ENCODE peak calls at places on chromosomes 13 and 19, in eight cellular contexts. E, B, D, R, V, X, I and Y are unnamed samples.

GRCh38 chr19:8655340-8655709 is 24.9 kb downstream of the NFILZ start:
- DNase-seq in R (no peak), D (no peak), I (no peak), X (no peak), B (no peak), V (no peak), E (no peak), Y (no peak)

GRCh38 chr19:17865364-17866311 is 5.9 kb downstream of the RPL18A start:
- DNase-seq in V (peak), E (peak), X (no peak), I (no peak), B (no peak), R (no peak), D (no peak), Y (no peak)

GRCh38 chr13:70043685-70044084 is 63.9 kb upstream of the ATXN8OS start:
- DNase-seq in X (no peak), E (no peak), I (no peak), B (no peak), D (no peak), R (no peak), V (no peak), Y (no peak)

GRCh38 chr19:17304386-17305047 is 1.2 kb upstream of the MRPL34 start:
- DNase-seq in I (no peak), B (no peak), E (no peak), D (no peak), R (no peak), X (no peak), V (no peak), Y (no peak)

GRCh38 chr13:25249001-25249543 is 38.2 kb downstream of the MTMR6 start:
- DNase-seq in R (peak), E (no peak), I (peak), B (peak), D (peak), V (no peak), X (no peak), Y (no peak)

GRCh38 chr13:51148223-51148951 is 37.3 kb upstream of the C13orf42 start:
- DNase-seq in R (no peak), I (no peak), E (no peak), D (no peak), B (no peak), X (no peak), V (no peak), Y (no peak)

GRCh38 chr13:88068316-88068715 is 397.1 kb downstream of the SLITRK5 start:
- DNase-seq in V (no peak), R (no peak), D (no peak), B (peak), E (no peak), X (no peak), I (peak), Y (no peak)

GRCh38 chr19:52527954-52528326 is 472 bp downstream of the ZNF808 start:
- DNase-seq in I (no peak), X (no peak), V (peak), E (no peak), R (no peak), B (no peak), D (no peak), Y (no peak)

GRCh38 chr13:31875134-31875533 is 135.8 kb downstream of the RXFP2 start:
- DNase-seq in V (no peak), R (peak), D (no peak), X (no peak), B (no peak), E (no peak), I (no peak), Y (no peak)

GRCh38 chr13:113076681-113077401 is 28.8 kb upstream of the F7 start:
- DNase-seq in D (no peak), V (no peak), R (no peak), X (no peak), B (no peak), E (no peak), I (no peak), Y (no peak)

GRCh38 chr19:38122402-38123093 is 101.5 kb downstream of the DPF1 start:
- DNase-seq in B (no peak), V (no peak), I (no peak), X (no peak), E (no peak), D (no peak), R (no peak), Y (no peak)

GRCh38 chr19:38721977-38722773 is 22.1 kb downstream of the CAPN12 start:
- DNase-seq in X (no peak), D (no peak), I (no peak), V (no peak), E (no peak), B (no peak), R (no peak), Y (no peak)

GRCh38 chr13:98879127-98879520 is 98.7 kb downstream of the DOCK9 start:
- DNase-seq in I (no peak), R (no peak), E (no peak), X (no peak), D (no peak), V (no peak), B (no peak), Y (no peak)
- TF ChIP-seq CTCF in I (no peak), R (no peak), E (no peak), X (no peak), D (peak), V (no peak), B (peak), Y (no peak)

DNA sequence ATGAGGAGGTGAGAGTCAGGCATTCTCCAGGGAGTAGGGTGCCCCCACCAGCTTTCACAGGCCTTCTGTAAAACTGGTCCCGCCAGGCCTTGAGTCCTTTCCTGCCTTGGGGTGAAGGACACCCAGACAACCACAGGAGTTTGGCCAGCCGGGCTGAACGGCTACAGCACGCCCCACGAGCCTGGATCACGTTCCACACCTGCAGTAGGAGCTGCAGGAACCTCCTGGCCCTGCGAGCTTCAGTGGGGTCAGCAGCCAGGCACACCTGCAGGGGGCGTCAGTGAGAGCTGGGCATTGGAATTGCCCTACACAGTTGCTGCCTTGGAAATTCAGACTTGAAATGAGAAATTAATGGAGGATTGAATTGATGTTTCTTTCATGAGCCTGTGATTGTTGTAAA is 45.7 kb downstream of the COL4A2 start:
- DNase-seq in X (no peak), B (no peak), D (no peak), V (peak), E (no peak), I (no peak), R (no peak), Y (no peak)
- TF ChIP-seq CTCF in X (peak), B (peak), D (peak), V (no peak), E (peak), I (peak), R (peak), Y (no peak)

GRCh38 chr19:42028304-42029216 is 34.5 kb upstream of the ATP1A3 start:
- DNase-seq in E (peak), V (no peak), R (no peak), I (no peak), X (no peak), B (no peak), D (no peak), Y (no peak)
- TF ChIP-seq CTCF in E (peak), V (no peak), R (peak), I (peak), X (peak), B (peak), D (peak), Y (no peak)

GRCh38 chr13:48539550-48539949 is 6.7 kb upstream of the RCBTB2 start:
- DNase-seq in E (no peak), X (no peak), D (no peak), I (no peak), B (no peak), V (no peak), R (no peak), Y (no peak)

GRCh38 chr13:48542138-48542537 is 9.3 kb upstream of the RCBTB2 start:
- DNase-seq in X (no peak), V (no peak), E (no peak), R (no peak), I (no peak), B (no peak), D (no peak), Y (no peak)

GRCh38 chr13:48545608-48546007 is 12.7 kb upstream of the RCBTB2 start:
- DNase-seq in X (no peak), D (no peak), V (no peak), B (no peak), R (no peak), E (no peak), I (no peak), Y (no peak)

GRCh38 chr13:48547663-48548092 is 14.8 kb upstream of the RCBTB2 start:
- DNase-seq in E (no peak), X (no peak), I (no peak), D (no peak), R (no peak), B (no peak), V (no peak), Y (no peak)

DNA sequence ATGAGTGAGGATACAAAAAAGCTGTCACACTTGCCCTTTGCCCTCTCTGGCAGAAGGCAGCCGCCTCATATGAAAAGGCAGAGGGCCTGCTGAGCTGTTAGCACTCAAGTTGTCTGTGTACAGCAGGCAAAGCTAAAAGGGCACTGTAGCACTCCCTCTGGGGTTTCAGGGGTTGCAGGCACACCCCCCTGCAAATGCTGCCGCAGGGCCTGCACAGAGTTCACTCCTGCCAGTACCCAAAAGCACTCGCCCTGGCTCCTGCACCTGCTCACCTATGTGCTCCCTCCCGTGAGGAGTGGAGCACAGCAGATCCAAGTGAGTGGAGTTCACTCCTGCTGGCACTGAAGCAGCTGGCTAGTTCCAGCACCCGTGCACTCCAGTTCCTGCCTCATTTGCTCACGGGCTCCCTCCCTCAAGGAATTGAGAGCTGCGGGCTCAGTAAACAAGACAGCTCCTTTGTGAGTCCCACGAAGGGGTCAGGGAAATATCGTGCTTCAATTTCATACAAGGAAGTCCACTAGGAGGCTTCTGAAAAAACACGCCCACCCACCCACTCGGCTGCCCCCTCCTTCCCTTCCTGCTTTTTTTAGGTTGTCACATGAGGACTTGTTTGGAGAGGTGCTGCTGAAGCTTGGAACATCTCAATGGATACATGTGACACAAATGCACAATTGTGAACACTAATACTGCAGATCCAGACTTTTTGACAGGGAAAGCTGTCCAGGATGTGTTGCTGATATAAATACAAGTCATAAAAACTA is 9.9 kb upstream of the RCBTB2 start:
- DNase-seq in R (no peak), E (no peak), B (peak), V (peak), X (no peak), I (peak), D (peak), Y (no peak)
- TF ChIP-seq CTCF in R (no peak), E (no peak), B (peak), V (no peak), X (no peak), I (no peak), D (peak), Y (no peak)

DNA sequence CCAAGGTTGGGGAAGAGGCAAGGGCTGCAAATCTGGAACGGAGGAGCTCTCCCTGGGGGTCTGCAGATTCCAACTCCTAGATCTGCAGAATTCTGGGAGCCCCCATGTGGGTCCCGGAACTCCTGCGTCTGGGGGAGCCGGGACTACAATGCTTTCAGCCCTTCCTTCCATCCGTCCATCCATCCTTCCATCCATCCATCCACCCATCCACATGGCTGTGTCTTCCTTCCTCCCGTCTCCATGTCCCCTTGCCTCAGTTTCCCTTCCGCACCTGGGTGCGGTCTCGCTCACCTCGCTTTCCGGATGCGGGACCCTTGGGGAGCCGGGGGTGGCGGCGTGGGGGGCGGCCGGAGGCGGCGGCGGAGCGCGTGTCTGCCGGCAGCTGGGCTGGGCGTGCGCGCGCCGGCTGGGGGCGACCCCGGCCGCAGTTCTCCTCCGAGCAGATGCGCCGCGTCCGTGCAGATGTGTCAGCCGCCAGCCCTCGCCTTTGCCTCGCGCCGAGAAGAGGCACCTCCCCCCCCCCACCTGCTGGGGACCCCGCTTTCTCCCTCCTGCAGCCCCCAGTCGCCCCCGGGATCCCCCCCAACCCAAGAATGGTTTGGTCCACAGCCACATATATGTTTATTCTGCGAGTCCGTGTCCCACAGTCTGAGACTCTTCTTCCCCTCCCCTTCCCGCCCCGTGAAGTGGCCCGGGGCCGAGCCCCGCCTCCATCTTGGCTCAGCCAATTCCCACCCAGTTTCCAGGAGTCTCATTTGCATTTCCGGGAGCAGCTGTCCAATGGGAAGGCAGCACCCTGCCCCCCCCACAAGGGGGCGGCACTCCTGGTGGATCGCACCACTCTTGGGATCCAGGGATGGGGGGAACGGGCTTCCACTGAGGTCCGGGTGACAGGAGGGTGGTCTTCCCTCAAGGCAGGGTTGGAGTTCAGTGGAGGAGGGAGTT is 8.8 kb downstream of the ISOC2 start:
- DNase-seq in R (peak), B (peak), V (peak), X (no peak), I (peak), E (no peak), D (peak), Y (no peak)
- TF ChIP-seq CTCF in R (no peak), B (peak), V (no peak), X (no peak), I (peak), E (no peak), D (peak), Y (no peak)

DNA sequence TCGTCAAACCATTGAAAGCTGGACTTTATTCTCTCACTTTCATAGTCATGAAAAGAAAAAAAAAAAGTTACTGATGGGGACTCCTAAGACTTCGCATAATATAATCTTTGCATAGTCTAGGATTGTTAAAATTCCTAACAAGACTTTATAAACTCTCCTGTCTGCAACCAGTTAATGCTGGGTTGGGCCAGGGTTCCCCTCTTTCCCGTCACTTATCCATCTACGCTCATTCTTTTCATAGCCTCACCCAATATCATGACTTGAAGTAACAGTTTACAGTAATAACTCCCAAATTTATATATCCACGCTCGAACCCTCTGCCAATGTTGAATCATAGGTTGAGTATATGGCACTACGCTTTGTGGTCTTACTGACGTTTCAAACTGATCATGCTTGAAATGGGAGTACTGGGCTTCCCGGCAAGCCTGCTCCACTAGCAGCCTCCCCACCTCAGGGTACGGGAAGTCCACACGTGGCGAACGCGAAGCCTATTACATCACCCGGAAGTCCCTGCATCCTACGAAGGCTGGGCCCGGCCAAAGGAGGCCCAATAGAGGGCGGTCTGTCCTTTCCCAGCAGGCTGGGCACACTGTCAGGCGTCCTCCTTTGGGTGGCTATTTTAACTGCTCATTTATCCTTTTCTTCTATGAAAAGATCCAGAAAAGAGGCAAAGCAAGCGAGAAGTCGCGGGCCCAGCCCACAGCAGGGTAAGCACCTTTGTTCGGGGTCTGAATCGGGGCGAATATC is 694 bp upstream of the ZNF460 start:
- DNase-seq in V (peak), X (peak), B (peak), I (peak), D (peak), R (peak), E (peak), Y (peak)
- TF ChIP-seq CTCF in V (no peak), X (peak), B (peak), I (peak), D (peak), R (peak), E (peak), Y (no peak)

GRCh38 chr13:39209731-39210633 is 171.7 kb downstream of the NHLRC3 start:
- DNase-seq in I (peak), X (peak), V (no peak), E (no peak), B (peak), R (peak), D (no peak), Y (no peak)

GRCh38 chr13:39215971-39216370 is 177.7 kb downstream of the NHLRC3 start:
- DNase-seq in R (no peak), E (no peak), V (no peak), I (no peak), X (no peak), D (no peak), B (no peak), Y (no peak)

GRCh38 chr13:39210961-39211534 is 172.8 kb downstream of the NHLRC3 start:
- DNase-seq in D (peak), E (no peak), V (no peak), B (no peak), R (no peak), X (no peak), I (no peak), Y (no peak)
- TF ChIP-seq CTCF in D (no peak), E (no peak), V (no peak), B (no peak), R (no peak), X (no peak), I (no peak), Y (no peak)

GRCh38 chr19:2041436-2041685 is 9.7 kb downstream of the MKNK2 start:
- DNase-seq in V (no peak), E (no peak), X (no peak), I (no peak), B (no peak), R (no peak), D (no peak), Y (no peak)

GRCh38 chr19:2043864-2044708 is 7.0 kb downstream of the MKNK2 start:
- DNase-seq in E (no peak), V (peak), X (no peak), I (no peak), R (no peak), B (no peak), D (no peak), Y (peak)

GRCh38 chr19:2041686-2042484 is 9.2 kb downstream of the MKNK2 start:
- DNase-seq in B (peak), R (peak), I (peak), E (peak), V (peak), D (peak), X (no peak), Y (peak)

GRCh38 chr19:2043269-2043641 is 7.8 kb downstream of the MKNK2 start:
- DNase-seq in V (peak), B (no peak), R (no peak), E (no peak), X (no peak), I (no peak), D (no peak), Y (peak)

DNA sequence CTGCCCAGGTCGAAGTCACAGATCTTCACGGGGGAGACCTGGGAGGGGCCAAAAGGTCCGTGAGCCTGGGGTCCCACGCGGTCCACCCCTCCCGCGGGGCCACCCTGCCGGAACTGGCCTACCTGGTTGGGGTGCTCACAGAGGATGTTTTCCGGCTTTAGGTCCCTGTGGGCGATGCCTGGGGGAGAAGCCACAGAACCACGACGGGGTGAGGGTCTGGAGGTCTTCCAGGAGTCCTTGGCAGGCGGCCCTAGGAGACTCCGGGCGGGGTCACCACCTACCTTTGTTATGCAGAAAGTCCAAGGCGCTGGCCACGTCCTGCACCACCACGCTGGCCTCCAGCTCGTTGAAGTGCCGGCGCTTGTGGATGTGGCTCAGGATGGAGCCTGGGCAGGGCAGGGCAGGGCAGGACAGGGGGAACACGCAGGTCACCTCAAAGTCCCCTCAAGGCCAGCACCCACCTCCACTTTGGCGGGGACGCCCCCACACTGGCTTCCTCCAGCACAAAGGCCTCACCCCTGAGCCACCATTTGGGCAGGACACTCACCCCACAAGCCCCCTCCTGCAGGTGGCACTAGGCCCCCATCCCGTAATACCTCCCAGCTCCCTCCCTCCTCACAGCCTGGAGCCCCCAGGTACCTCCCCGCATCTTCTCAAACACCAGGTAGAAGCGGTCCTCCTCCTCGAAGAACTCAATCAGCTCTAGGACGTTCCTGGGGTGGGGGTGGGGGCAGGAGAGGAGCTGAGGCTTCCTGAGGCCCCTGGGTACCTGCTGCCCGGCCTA is 8.4 kb downstream of the MKNK2 start:
- DNase-seq in D (no peak), I (no peak), R (no peak), E (no peak), B (no peak), X (no peak), V (peak), Y (peak)
- TF ChIP-seq CTCF in D (no peak), I (no peak), R (no peak), E (no peak), B (no peak), X (no peak), V (no peak), Y (no peak)

GRCh38 chr19:45200614-45201013 is 22.0 kb downstream of the BLOC1S3 start:
- DNase-seq in R (peak), I (peak), E (no peak), D (peak), V (no peak), X (no peak), B (peak), Y (no peak)
- TF ChIP-seq CTCF in R (peak), I (peak), E (peak), D (peak), V (no peak), X (peak), B (peak), Y (no peak)